ENCODE peak calls at places on chromosomes 3 and 15, in eight cellular contexts. One of them, this sample, is unnamed.

GRCh38 chr3:178856804-178857203 is 214.8 kb downstream of the ZMAT3 start:
- DNase-seq in left ventricle myocardium inferior: no peak
- DNase-seq in epithelial cell of esophagus: peak
- DNase-seq in colonic mucosa: no peak
- DNase-seq in astrocyte: no peak
- DNase-seq in fibroblast of the aortic adventitia: no peak
- DNase-seq in heart right ventricle: no peak
- DNase-seq in cardiac fibroblast: no peak
- DNase-seq in this sample: no peak

GRCh38 chr3:109927161-109927560 is 589.8 kb upstream of the DPPA4 start:
- DNase-seq in left ventricle myocardium inferior: no peak
- DNase-seq in epithelial cell of esophagus: peak
- DNase-seq in colonic mucosa: no peak
- DNase-seq in astrocyte: peak
- DNase-seq in fibroblast of the aortic adventitia: peak
- DNase-seq in heart right ventricle: no peak
- DNase-seq in cardiac fibroblast: peak
- DNase-seq in this sample: no peak

GRCh38 chr3:170040283-170040907 is 2.6 kb downstream of the GPR160 start:
- DNase-seq in left ventricle myocardium inferior: no peak
- DNase-seq in epithelial cell of esophagus: peak
- DNase-seq in colonic mucosa: peak
- DNase-seq in astrocyte: no peak
- DNase-seq in fibroblast of the aortic adventitia: no peak
- DNase-seq in heart right ventricle: no peak
- DNase-seq in cardiac fibroblast: no peak
- DNase-seq in this sample: no peak

GRCh38 chr3:102005551-102005950 is 156.2 kb downstream of the NFKBIZ start:
- DNase-seq in left ventricle myocardium inferior: no peak
- DNase-seq in epithelial cell of esophagus: no peak
- DNase-seq in colonic mucosa: no peak
- DNase-seq in astrocyte: no peak
- DNase-seq in fibroblast of the aortic adventitia: no peak
- DNase-seq in heart right ventricle: no peak
- DNase-seq in cardiac fibroblast: no peak
- DNase-seq in this sample: no peak

GRCh38 chr15:64903331-64903950 is 8.3 kb upstream of the ANKDD1A start:
- DNase-seq in left ventricle myocardium inferior: peak
- DNase-seq in epithelial cell of esophagus: no peak
- DNase-seq in colonic mucosa: no peak
- DNase-seq in astrocyte: no peak
- DNase-seq in fibroblast of the aortic adventitia: no peak
- DNase-seq in heart right ventricle: no peak
- DNase-seq in cardiac fibroblast: peak
- DNase-seq in this sample: no peak

GRCh38 chr3:50352762-50353161 is 2.1 kb downstream of the CYB561D2 start:
- DNase-seq in left ventricle myocardium inferior: no peak
- DNase-seq in epithelial cell of esophagus: peak
- DNase-seq in colonic mucosa: no peak
- DNase-seq in astrocyte: no peak
- DNase-seq in fibroblast of the aortic adventitia: peak
- DNase-seq in heart right ventricle: no peak
- DNase-seq in cardiac fibroblast: no peak
- DNase-seq in this sample: no peak

GRCh38 chr3:57816471-57817105 is 60.5 kb downstream of the SLMAP start:
- DNase-seq in left ventricle myocardium inferior: no peak
- DNase-seq in epithelial cell of esophagus: no peak
- DNase-seq in colonic mucosa: no peak
- DNase-seq in astrocyte: peak
- DNase-seq in fibroblast of the aortic adventitia: peak
- DNase-seq in heart right ventricle: no peak
- DNase-seq in cardiac fibroblast: no peak
- DNase-seq in this sample: no peak

GRCh38 chr15:49900836-49901235 is 218.2 kb downstream of the ATP8B4 start:
- DNase-seq in left ventricle myocardium inferior: no peak
- DNase-seq in epithelial cell of esophagus: no peak
- DNase-seq in colonic mucosa: no peak
- DNase-seq in astrocyte: no peak
- DNase-seq in fibroblast of the aortic adventitia: no peak
- DNase-seq in heart right ventricle: no peak
- DNase-seq in cardiac fibroblast: no peak
- DNase-seq in this sample: no peak

GRCh38 chr3:46383211-46383945 is 12.6 kb downstream of the CCR5 start:
- DNase-seq in left ventricle myocardium inferior: no peak
- DNase-seq in epithelial cell of esophagus: no peak
- DNase-seq in colonic mucosa: peak
- DNase-seq in astrocyte: no peak
- DNase-seq in fibroblast of the aortic adventitia: no peak
- DNase-seq in heart right ventricle: no peak
- DNase-seq in cardiac fibroblast: no peak
- DNase-seq in this sample: no peak

GRCh38 chr3:193617628-193618027 is 24.6 kb downstream of the OPA1 start:
- DNase-seq in left ventricle myocardium inferior: no peak
- DNase-seq in epithelial cell of esophagus: no peak
- DNase-seq in colonic mucosa: no peak
- DNase-seq in astrocyte: no peak
- DNase-seq in fibroblast of the aortic adventitia: no peak
- DNase-seq in heart right ventricle: no peak
- DNase-seq in cardiac fibroblast: no peak
- DNase-seq in this sample: no peak

GRCh38 chr3:102532901-102533300 is 98.1 kb downstream of the ZPLD1 start:
- DNase-seq in left ventricle myocardium inferior: no peak
- DNase-seq in epithelial cell of esophagus: no peak
- DNase-seq in colonic mucosa: no peak
- DNase-seq in astrocyte: peak
- DNase-seq in fibroblast of the aortic adventitia: peak
- DNase-seq in heart right ventricle: no peak
- DNase-seq in cardiac fibroblast: peak
- DNase-seq in this sample: no peak

GRCh38 chr3:131960324-131960723 is 74.5 kb downstream of the CPNE4 start:
- DNase-seq in left ventricle myocardium inferior: no peak
- DNase-seq in epithelial cell of esophagus: peak
- DNase-seq in colonic mucosa: no peak
- DNase-seq in astrocyte: no peak
- DNase-seq in fibroblast of the aortic adventitia: peak
- DNase-seq in heart right ventricle: no peak
- DNase-seq in cardiac fibroblast: peak
- DNase-seq in this sample: no peak

GRCh38 chr3:194333212-194333980 is 17.7 kb downstream of the CPN2 start:
- DNase-seq in left ventricle myocardium inferior: peak
- DNase-seq in epithelial cell of esophagus: peak
- DNase-seq in colonic mucosa: peak
- DNase-seq in astrocyte: peak
- DNase-seq in fibroblast of the aortic adventitia: peak
- DNase-seq in heart right ventricle: peak
- DNase-seq in cardiac fibroblast: peak
- DNase-seq in this sample: peak

GRCh38 chr3:23710555-23710954 is 95.2 kb upstream of the UBE2E1 start:
- DNase-seq in left ventricle myocardium inferior: peak
- DNase-seq in epithelial cell of esophagus: no peak
- DNase-seq in colonic mucosa: no peak
- DNase-seq in astrocyte: peak
- DNase-seq in fibroblast of the aortic adventitia: peak
- DNase-seq in heart right ventricle: peak
- DNase-seq in cardiac fibroblast: peak
- DNase-seq in this sample: no peak

GRCh38 chr15:80978685-80979084 is 10.9 kb downstream of the MESD start:
- DNase-seq in left ventricle myocardium inferior: no peak
- DNase-seq in epithelial cell of esophagus: no peak
- DNase-seq in colonic mucosa: no peak
- DNase-seq in astrocyte: peak
- DNase-seq in fibroblast of the aortic adventitia: no peak
- DNase-seq in heart right ventricle: no peak
- DNase-seq in cardiac fibroblast: no peak
- DNase-seq in this sample: no peak

GRCh38 chr15:80974914-80975313 is 14.7 kb downstream of the MESD start:
- DNase-seq in left ventricle myocardium inferior: no peak
- DNase-seq in epithelial cell of esophagus: no peak
- DNase-seq in colonic mucosa: no peak
- DNase-seq in astrocyte: no peak
- DNase-seq in fibroblast of the aortic adventitia: no peak
- DNase-seq in heart right ventricle: no peak
- DNase-seq in cardiac fibroblast: no peak
- DNase-seq in this sample: no peak

GRCh38 chr15:80976851-80977250 is 12.8 kb downstream of the MESD start:
- DNase-seq in left ventricle myocardium inferior: no peak
- DNase-seq in epithelial cell of esophagus: no peak
- DNase-seq in colonic mucosa: no peak
- DNase-seq in astrocyte: no peak
- DNase-seq in fibroblast of the aortic adventitia: no peak
- DNase-seq in heart right ventricle: no peak
- DNase-seq in cardiac fibroblast: no peak
- DNase-seq in this sample: no peak

GRCh38 chr15:80979538-80980200 is 9.9 kb downstream of the MESD start:
- DNase-seq in left ventricle myocardium inferior: no peak
- DNase-seq in epithelial cell of esophagus: no peak
- DNase-seq in colonic mucosa: no peak
- DNase-seq in astrocyte: no peak
- DNase-seq in fibroblast of the aortic adventitia: no peak
- DNase-seq in heart right ventricle: no peak
- DNase-seq in cardiac fibroblast: no peak
- DNase-seq in this sample: no peak

DNA sequence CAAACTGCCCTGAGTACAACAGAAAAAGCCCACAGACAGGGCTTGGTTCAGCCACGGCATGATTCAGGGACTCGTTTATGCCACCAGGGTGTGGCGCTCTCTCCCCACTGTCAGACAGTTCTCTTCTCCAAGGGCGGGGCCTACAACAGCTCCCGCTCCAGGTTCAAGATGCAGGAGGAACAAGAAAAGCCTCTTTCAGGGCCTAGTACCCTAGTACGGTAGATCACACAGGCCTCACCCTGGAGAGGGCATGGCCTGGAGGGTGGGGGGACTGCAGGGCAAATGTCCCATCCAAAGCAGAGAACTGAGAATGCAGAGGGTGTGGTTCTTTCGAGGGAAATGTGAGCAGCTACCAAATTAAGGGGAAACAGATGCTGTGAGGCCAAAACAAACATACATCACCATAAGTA is 12.0 kb downstream of the MESD start:
- DNase-seq in left ventricle myocardium inferior: peak
- DNase-seq in epithelial cell of esophagus: peak
- DNase-seq in colonic mucosa: peak
- DNase-seq in astrocyte: no peak
- DNase-seq in fibroblast of the aortic adventitia: peak
- DNase-seq in heart right ventricle: peak
- DNase-seq in cardiac fibroblast: peak
- DNase-seq in this sample: no peak
- TF ChIP-seq CTCF in left ventricle myocardium inferior: peak
- TF ChIP-seq CTCF in epithelial cell of esophagus: peak
- TF ChIP-seq CTCF in colonic mucosa: peak
- TF ChIP-seq CTCF in astrocyte: peak
- TF ChIP-seq CTCF in fibroblast of the aortic adventitia: peak
- TF ChIP-seq CTCF in heart right ventricle: peak
- TF ChIP-seq CTCF in cardiac fibroblast: peak
- TF ChIP-seq CTCF in this sample: peak

DNA sequence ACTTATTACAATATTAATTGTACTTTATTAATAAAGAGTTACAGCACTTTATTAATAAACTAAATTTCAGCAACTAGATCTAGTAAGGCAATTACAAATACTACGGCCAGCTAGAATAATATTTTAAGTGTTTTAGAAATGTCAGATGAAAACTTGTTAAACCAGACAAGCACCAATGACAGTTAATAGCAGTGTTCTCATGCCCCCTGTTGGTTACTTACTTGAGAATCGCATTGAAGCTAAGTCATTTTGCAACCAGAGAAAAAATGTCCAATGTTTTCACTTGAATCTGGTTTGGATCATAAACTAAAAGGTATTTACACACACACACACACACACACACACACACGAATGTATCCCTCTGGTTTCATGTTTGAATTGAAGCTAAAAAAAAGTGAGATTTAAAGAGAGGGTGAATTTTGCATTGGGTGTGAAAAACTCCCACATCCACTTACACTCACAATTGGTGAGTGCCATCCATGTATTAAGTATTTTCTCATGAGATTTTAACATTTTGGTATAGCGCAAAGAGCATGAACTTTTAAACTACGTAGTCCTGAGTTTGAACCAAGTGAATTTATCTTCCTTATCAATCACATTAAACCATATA is 347.7 kb downstream of the ZBBX start:
- DNase-seq in left ventricle myocardium inferior: no peak
- DNase-seq in epithelial cell of esophagus: peak
- DNase-seq in colonic mucosa: no peak
- DNase-seq in astrocyte: peak
- DNase-seq in fibroblast of the aortic adventitia: peak
- DNase-seq in heart right ventricle: no peak
- DNase-seq in cardiac fibroblast: peak
- DNase-seq in this sample: no peak
- TF ChIP-seq CTCF in left ventricle myocardium inferior: peak
- TF ChIP-seq CTCF in epithelial cell of esophagus: peak
- TF ChIP-seq CTCF in colonic mucosa: no peak
- TF ChIP-seq CTCF in astrocyte: peak
- TF ChIP-seq CTCF in fibroblast of the aortic adventitia: no peak
- TF ChIP-seq CTCF in heart right ventricle: peak
- TF ChIP-seq CTCF in cardiac fibroblast: peak
- TF ChIP-seq CTCF in this sample: peak

DNA sequence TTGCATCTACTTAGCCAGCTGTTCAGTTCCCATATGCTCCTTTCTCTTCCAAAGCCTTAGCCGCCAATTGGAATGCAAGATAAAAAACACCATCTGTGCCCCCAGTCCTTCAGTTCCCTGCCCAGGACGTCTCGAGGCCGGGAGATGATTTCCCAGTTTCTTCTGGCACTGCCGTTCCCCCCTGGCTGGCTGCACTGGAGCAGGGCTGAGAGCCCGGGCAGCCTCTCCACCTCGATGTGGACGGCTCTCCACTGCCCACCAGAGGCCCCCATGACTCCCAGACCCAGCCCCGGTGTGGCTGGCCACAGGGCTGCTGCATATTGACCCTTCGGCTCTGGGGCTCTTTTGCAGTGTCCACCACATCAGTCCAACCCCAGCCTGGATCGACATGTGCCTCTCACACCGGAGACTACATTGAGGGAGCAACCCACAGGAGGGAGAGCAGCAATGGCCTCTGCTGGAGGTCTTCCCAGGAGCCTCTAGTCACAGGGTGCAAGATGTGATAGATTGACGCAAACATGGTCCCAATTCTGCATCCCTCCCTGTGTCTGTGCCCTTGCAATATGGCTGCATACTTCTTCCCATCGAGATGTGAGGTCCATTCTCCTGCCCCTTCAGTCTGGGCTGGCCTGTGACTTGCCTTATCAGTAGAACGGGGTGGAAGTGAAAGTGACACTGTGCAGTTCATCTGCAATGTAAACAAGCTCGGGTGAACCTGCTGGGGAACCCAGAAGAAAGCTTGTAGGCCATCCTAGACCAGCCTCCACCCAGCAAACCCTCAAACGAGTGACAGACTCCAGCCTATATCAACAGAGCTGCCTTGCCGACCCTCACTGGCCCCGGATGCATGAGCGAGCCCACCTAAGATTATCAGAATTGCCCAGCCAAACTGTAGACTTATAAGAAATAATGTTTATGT is 52.4 kb upstream of the PRR20G start:
- DNase-seq in left ventricle myocardium inferior: no peak
- DNase-seq in epithelial cell of esophagus: no peak
- DNase-seq in colonic mucosa: no peak
- DNase-seq in astrocyte: no peak
- DNase-seq in fibroblast of the aortic adventitia: no peak
- DNase-seq in heart right ventricle: no peak
- DNase-seq in cardiac fibroblast: no peak
- DNase-seq in this sample: peak
- TF ChIP-seq CTCF in left ventricle myocardium inferior: no peak
- TF ChIP-seq CTCF in epithelial cell of esophagus: no peak
- TF ChIP-seq CTCF in colonic mucosa: no peak
- TF ChIP-seq CTCF in astrocyte: no peak
- TF ChIP-seq CTCF in fibroblast of the aortic adventitia: no peak
- TF ChIP-seq CTCF in heart right ventricle: no peak
- TF ChIP-seq CTCF in cardiac fibroblast: no peak
- TF ChIP-seq CTCF in this sample: no peak

GRCh38 chr15:39874890-39875549 is 45.0 kb downstream of the GPR176 start:
- DNase-seq in left ventricle myocardium inferior: no peak
- DNase-seq in epithelial cell of esophagus: peak
- DNase-seq in colonic mucosa: peak
- DNase-seq in astrocyte: no peak
- DNase-seq in fibroblast of the aortic adventitia: peak
- DNase-seq in heart right ventricle: no peak
- DNase-seq in cardiac fibroblast: peak
- DNase-seq in this sample: no peak
- TF ChIP-seq CTCF in left ventricle myocardium inferior: peak
- TF ChIP-seq CTCF in epithelial cell of esophagus: peak
- TF ChIP-seq CTCF in colonic mucosa: peak
- TF ChIP-seq CTCF in astrocyte: peak
- TF ChIP-seq CTCF in fibroblast of the aortic adventitia: peak
- TF ChIP-seq CTCF in heart right ventricle: peak
- TF ChIP-seq CTCF in cardiac fibroblast: peak
- TF ChIP-seq CTCF in this sample: no peak